ENCODE peak calls at places on chromosomes 13 and 19, in ten cellular contexts. U is Kasumi-1; E is stimulated activated CD8-positive, alpha-beta memory T cell treated with anti-CD3 and anti-CD28 coated beads, Interleukin-4, amount 100 ng/mL, for 1 hour; K is occipital lobe; X is tibial artery; F is GM10248; B is stimulated activated CD4-positive, alpha-beta T cell treated with anti-CD3 and anti-CD28 coated beads, Interleukin-15, amount 100 ng/mL, for 48 hours; N is mucosa of descending colon; P is H7; Y is WTC11. Z is an unnamed sample.

GRCh38 chr13:47117268-47117667 is 220.4 kb upstream of the HTR2A start:
- DNase-seq in K (no peak), N (no peak), Y (no peak), U (no peak), F (no peak), E (no peak), P (no peak), X (no peak), B (no peak), Z (no peak)

GRCh38 chr13:23956106-23956505 is 58.8 kb upstream of the C1QTNF9B start:
- DNase-seq in N (peak; percentile 47), B (no peak), X (no peak), P (no peak), Y (no peak), E (no peak), F (no peak), K (no peak), U (no peak), Z (no peak)

GRCh38 chr13:99660101-99660500 is 158.8 kb downstream of the TM9SF2 start:
- DNase-seq in U (no peak), N (no peak), P (no peak), E (no peak), Y (no peak), B (no peak), K (no peak), X (no peak), F (no peak), Z (no peak)

GRCh38 chr19:19009951-19010350 is 23.4 kb downstream of the SUGP2 start:
- DNase-seq in Y (no peak), N (no peak), K (no peak), P (no peak), X (no peak), B (no peak), F (no peak), E (no peak), U (no peak), Z (no peak)

GRCh38 chr13:52348983-52349780 is 56.8 kb downstream of the THSD1 start:
- DNase-seq in P (no peak), Y (no peak), N (peak; percentile 5), B (peak; percentile 18), F (no peak), K (no peak), E (no peak), U (no peak), X (no peak), Z (no peak)

GRCh38 chr13:94997126-94997525 is 284.8 kb upstream of the SOX21 start:
- DNase-seq in Y (no peak), F (no peak), P (no peak), K (no peak), B (no peak), N (no peak), X (no peak), E (no peak), U (no peak), Z (no peak)

GRCh38 chr13:40806241-40806640 is 16.8 kb downstream of the SLC25A15 start:
- DNase-seq in B (no peak), U (no peak), P (no peak), N (no peak), E (no peak), F (no peak), Y (no peak), K (no peak), X (no peak), Z (no peak)

GRCh38 chr19:23409392-23410048 is 14.2 kb upstream of the ZNF91 start:
- DNase-seq in X (no peak), K (no peak), P (peak; percentile 11), N (peak; percentile 57), E (no peak), U (no peak), B (no peak), F (no peak), Y (no peak), Z (no peak)

GRCh38 chr13:52047463-52047862 is 23.0 kb downstream of the UTP14C start:
- DNase-seq in B (no peak), P (no peak), Y (no peak), E (no peak), F (no peak), N (no peak), U (no peak), X (no peak), K (no peak), Z (no peak)

GRCh38 chr13:51770681-51771417 is 33.1 kb downstream of the DHRS12 start:
- DNase-seq in B (no peak), Y (no peak), P (no peak), K (no peak), E (no peak), N (no peak), U (no peak), X (no peak), F (no peak), Z (no peak)

GRCh38 chr13:19239114-19239860 is 57.7 kb upstream of the TUBA3C start:
- DNase-seq in B (no peak), K (no peak), E (no peak), Y (no peak), U (no peak), P (no peak), X (no peak), N (no peak), F (no peak), Z (no peak)

GRCh38 chr19:38617764-38618589 is at the start of gene MAP4K1:
- DNase-seq in N (peak; percentile 61), K (no peak), E (peak; percentile 41), U (peak; percentile 49), Y (peak; percentile 26), B (peak; percentile 64), F (peak; percentile 86), P (no peak), X (no peak), Z (peak; percentile 54)

GRCh38 chr19:18736415-18737336 is 53.2 kb downstream of the CRTC1 start:
- DNase-seq in Y (no peak), E (no peak), F (no peak), N (peak; percentile 71), P (no peak), K (no peak), U (no peak), B (no peak), X (no peak), Z (no peak)

GRCh38 chr13:57716295-57716694 is 84.8 kb downstream of the PCDH17 start:
- DNase-seq in B (no peak), U (no peak), P (peak; percentile 6), N (no peak), E (no peak), F (no peak), Y (peak; percentile 32), X (no peak), K (no peak), Z (no peak)

GRCh38 chr13:111323950-111324651 is 3.7 kb downstream of the TEX29 start:
- DNase-seq in F (no peak), P (peak; percentile 56), X (peak; percentile 58), N (no peak), E (no peak), Y (no peak), B (no peak), U (no peak), K (no peak), Z (no peak)

GRCh38 chr19:12800873-12801465 is 631 bp downstream of the PRDX2 start:
- DNase-seq in U (no peak), E (no peak), B (no peak), F (no peak), N (peak; percentile 51), X (peak; percentile 71), K (no peak), P (peak; percentile 76), Y (peak; percentile 54), Z (no peak)

GRCh38 chr19:52991484-52991883 is 22.2 kb upstream of the ERVV-1 start:
- DNase-seq in K (no peak), B (no peak), U (no peak), N (no peak), Y (no peak), P (no peak), X (no peak), F (no peak), E (no peak), Z (no peak)

GRCh38 chr19:37095859-37096258 is 17.6 kb downstream of the ZNF420 start:
- DNase-seq in U (peak; percentile 37), K (no peak), F (no peak), P (no peak), N (no peak), E (no peak), Y (no peak), B (no peak), X (no peak), Z (no peak)

GRCh38 chr13:94550030-94550738 is 45.8 kb downstream of the TGDS start:
- DNase-seq in B (no peak), N (no peak), K (peak; percentile 73), F (no peak), E (no peak), P (no peak), U (peak; percentile 53), X (no peak), Y (no peak), Z (no peak)

GRCh38 chr13:43293008-43293407 is 269.6 kb downstream of the DNAJC15 start:
- DNase-seq in K (no peak), F (no peak), Y (no peak), P (no peak), B (peak; percentile 0), N (no peak), U (no peak), E (no peak), X (no peak), Z (no peak)

GRCh38 chr13:98035373-98035772 is 81.9 kb downstream of the IPO5 start:
- DNase-seq in X (no peak), U (no peak), P (no peak), Y (no peak), N (no peak), F (no peak), B (no peak), K (no peak), E (no peak), Z (no peak)

GRCh38 chr19:50858896-50859295 is 4.2 kb downstream of the KLK3 start:
- DNase-seq in Y (peak; percentile 61), U (no peak), P (peak; percentile 89), B (no peak), E (no peak), K (no peak), N (peak; percentile 45), F (no peak), X (no peak), Z (no peak)

GRCh38 chr19:49004964-49005614 is 11.4 kb downstream of the RUVBL2 start:
- DNase-seq in U (no peak), K (no peak), X (no peak), F (no peak), P (no peak), E (no peak), B (no peak), N (no peak), Y (no peak), Z (no peak)

GRCh38 chr19:14943601-14944000 is 2.3 kb downstream of the OR7C2 start:
- DNase-seq in Y (no peak), E (no peak), K (no peak), P (no peak), F (peak; percentile 34), X (no peak), B (no peak), N (no peak), U (no peak), Z (no peak)

GRCh38 chr13:31119966-31120733 is 41.6 kb downstream of the HSPH1 start:
- DNase-seq in X (no peak), Y (no peak), E (no peak), N (no peak), P (no peak), U (no peak), B (no peak), K (no peak), F (no peak), Z (no peak)

GRCh38 chr19:2865334-2866221 is 1.6 kb upstream of the ZNF556 start:
- DNase-seq in E (no peak), U (no peak), B (no peak), P (no peak), Y (no peak), N (peak; percentile 27), X (peak; percentile 24), K (no peak), F (no peak), Z (no peak)

GRCh38 chr13:29436291-29436690 is 159.2 kb downstream of the SLC7A1 start:
- DNase-seq in F (no peak), E (no peak), Y (no peak), U (no peak), N (no peak), B (no peak), K (no peak), X (no peak), P (no peak), Z (no peak)

GRCh38 chr19:53357821-53358581 is 7.5 kb upstream of the ZNF525 start:
- DNase-seq in B (no peak), Y (peak; percentile 76), K (no peak), P (peak; percentile 56), E (no peak), N (no peak), F (no peak), X (no peak), U (no peak), Z (no peak)